ENCODE peak calls at places on chromosomes 4 and X, in ten cellular contexts. One of them, this sample, is unnamed.

GRCh38 chrX:33082371-33082770 is 129.0 kb downstream of the DMD start:
- DNase-seq in CD8-positive, alpha-beta T cell: no peak
- DNase-seq in adrenal gland: no peak
- DNase-seq in esophagus squamous epithelium: no peak
- DNase-seq in bronchial epithelial cell: no peak
- DNase-seq in heart right ventricle: no peak
- DNase-seq in fibroblast of mammary gland: no peak
- DNase-seq in SK-N-SH: no peak
- DNase-seq in fibroblast of lung: no peak
- DNase-seq in AG09309: no peak
- DNase-seq in this sample: no peak

GRCh38 chr4:5378002-5378401 is 326.7 kb downstream of the STK32B start:
- DNase-seq in CD8-positive, alpha-beta T cell: no peak
- DNase-seq in adrenal gland: no peak
- DNase-seq in esophagus squamous epithelium: no peak
- DNase-seq in bronchial epithelial cell: no peak
- DNase-seq in heart right ventricle: no peak
- DNase-seq in fibroblast of mammary gland: peak; percentile 7
- DNase-seq in SK-N-SH: no peak
- DNase-seq in fibroblast of lung: no peak
- DNase-seq in AG09309: no peak
- DNase-seq in this sample: peak; percentile 12

GRCh38 chr4:116180056-116180690 is 905.2 kb downstream of the TRAM1L1 start:
- DNase-seq in CD8-positive, alpha-beta T cell: no peak
- DNase-seq in adrenal gland: no peak
- DNase-seq in esophagus squamous epithelium: no peak
- DNase-seq in bronchial epithelial cell: peak; percentile 8
- DNase-seq in heart right ventricle: no peak
- DNase-seq in fibroblast of mammary gland: peak; percentile 0
- DNase-seq in SK-N-SH: peak; percentile 24
- DNase-seq in fibroblast of lung: no peak
- DNase-seq in AG09309: no peak
- DNase-seq in this sample: peak; percentile 28

GRCh38 chr4:6573986-6574746 is 823 bp upstream of the MAN2B2 start:
- DNase-seq in CD8-positive, alpha-beta T cell: no peak
- DNase-seq in adrenal gland: no peak
- DNase-seq in esophagus squamous epithelium: no peak
- DNase-seq in bronchial epithelial cell: no peak
- DNase-seq in heart right ventricle: no peak
- DNase-seq in fibroblast of mammary gland: no peak
- DNase-seq in SK-N-SH: no peak
- DNase-seq in fibroblast of lung: no peak
- DNase-seq in AG09309: no peak
- DNase-seq in this sample: no peak

GRCh38 chrX:41759817-41760216 is 35.8 kb downstream of the GPR82 start:
- DNase-seq in CD8-positive, alpha-beta T cell: no peak
- DNase-seq in adrenal gland: peak; percentile 10
- DNase-seq in esophagus squamous epithelium: no peak
- DNase-seq in bronchial epithelial cell: peak; percentile 7
- DNase-seq in heart right ventricle: no peak
- DNase-seq in fibroblast of mammary gland: peak; percentile 62
- DNase-seq in SK-N-SH: peak; percentile 14
- DNase-seq in fibroblast of lung: peak; percentile 19
- DNase-seq in AG09309: no peak
- DNase-seq in this sample: peak; percentile 11

GRCh38 chr4:151824647-151825046 is 63.8 kb upstream of the GATB start:
- DNase-seq in CD8-positive, alpha-beta T cell: no peak
- DNase-seq in adrenal gland: no peak
- DNase-seq in esophagus squamous epithelium: no peak
- DNase-seq in bronchial epithelial cell: no peak
- DNase-seq in heart right ventricle: no peak
- DNase-seq in fibroblast of mammary gland: no peak
- DNase-seq in SK-N-SH: no peak
- DNase-seq in fibroblast of lung: no peak
- DNase-seq in AG09309: no peak
- DNase-seq in this sample: no peak

GRCh38 chrX:118682258-118683014 is 45.0 kb upstream of the IL13RA1 start:
- DNase-seq in CD8-positive, alpha-beta T cell: no peak
- DNase-seq in adrenal gland: no peak
- DNase-seq in esophagus squamous epithelium: no peak
- DNase-seq in bronchial epithelial cell: peak; percentile 36
- DNase-seq in heart right ventricle: no peak
- DNase-seq in fibroblast of mammary gland: no peak
- DNase-seq in SK-N-SH: no peak
- DNase-seq in fibroblast of lung: no peak
- DNase-seq in AG09309: no peak
- DNase-seq in this sample: no peak

GRCh38 chr4:38948551-38948950 is 80.9 kb downstream of the FAM114A1 start:
- DNase-seq in CD8-positive, alpha-beta T cell: no peak
- DNase-seq in adrenal gland: peak; percentile 53
- DNase-seq in esophagus squamous epithelium: no peak
- DNase-seq in bronchial epithelial cell: peak; percentile 87
- DNase-seq in heart right ventricle: no peak
- DNase-seq in fibroblast of mammary gland: peak; percentile 95
- DNase-seq in SK-N-SH: no peak
- DNase-seq in fibroblast of lung: peak; percentile 92
- DNase-seq in AG09309: peak; percentile 83
- DNase-seq in this sample: peak; percentile 86

GRCh38 chrX:132957211-132958085 is 981 bp downstream of the HS6ST2 start:
- DNase-seq in CD8-positive, alpha-beta T cell: no peak
- DNase-seq in adrenal gland: no peak
- DNase-seq in esophagus squamous epithelium: no peak
- DNase-seq in bronchial epithelial cell: peak; percentile 27
- DNase-seq in heart right ventricle: peak; percentile 6
- DNase-seq in fibroblast of mammary gland: peak; percentile 9
- DNase-seq in SK-N-SH: peak; percentile 76
- DNase-seq in fibroblast of lung: peak; percentile 15
- DNase-seq in AG09309: no peak
- DNase-seq in this sample: peak; percentile 48

GRCh38 chrX:132953358-132953757 is 5.1 kb downstream of the HS6ST2 start:
- DNase-seq in CD8-positive, alpha-beta T cell: no peak
- DNase-seq in adrenal gland: no peak
- DNase-seq in esophagus squamous epithelium: no peak
- DNase-seq in bronchial epithelial cell: peak; percentile 54
- DNase-seq in heart right ventricle: no peak
- DNase-seq in fibroblast of mammary gland: no peak
- DNase-seq in SK-N-SH: no peak
- DNase-seq in fibroblast of lung: peak; percentile 5
- DNase-seq in AG09309: no peak
- DNase-seq in this sample: peak; percentile 57

GRCh38 chrX:132954323-132954722 is 4.1 kb downstream of the HS6ST2 start:
- DNase-seq in CD8-positive, alpha-beta T cell: no peak
- DNase-seq in adrenal gland: no peak
- DNase-seq in esophagus squamous epithelium: no peak
- DNase-seq in bronchial epithelial cell: peak; percentile 50
- DNase-seq in heart right ventricle: no peak
- DNase-seq in fibroblast of mammary gland: no peak
- DNase-seq in SK-N-SH: no peak
- DNase-seq in fibroblast of lung: no peak
- DNase-seq in AG09309: no peak
- DNase-seq in this sample: peak; percentile 71

GRCh38 chrX:132956421-132957210 is 1.8 kb downstream of the HS6ST2 start:
- DNase-seq in CD8-positive, alpha-beta T cell: no peak
- DNase-seq in adrenal gland: no peak
- DNase-seq in esophagus squamous epithelium: no peak
- DNase-seq in bronchial epithelial cell: no peak
- DNase-seq in heart right ventricle: peak; percentile 5
- DNase-seq in fibroblast of mammary gland: no peak
- DNase-seq in SK-N-SH: peak; percentile 59
- DNase-seq in fibroblast of lung: no peak
- DNase-seq in AG09309: no peak
- DNase-seq in this sample: no peak

DNA sequence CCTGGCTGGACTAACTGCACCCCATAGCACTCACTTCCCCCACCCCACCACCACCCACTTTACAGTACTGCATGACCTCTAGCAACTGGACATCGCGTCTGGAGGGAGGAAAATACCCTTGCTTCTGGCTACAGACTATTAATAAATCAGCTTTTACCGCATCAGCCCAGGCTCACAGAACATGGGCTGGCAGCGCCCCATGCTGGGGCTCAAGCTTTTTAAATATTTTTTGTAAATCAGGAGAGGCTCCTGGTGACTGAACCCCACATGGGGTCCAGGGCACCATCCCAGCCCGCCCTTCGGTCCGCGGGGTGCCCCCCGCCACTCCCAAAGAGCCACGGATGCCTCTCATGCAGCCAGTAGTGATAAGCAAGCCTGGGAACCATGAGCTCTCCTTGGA is 2.7 kb downstream of the HS6ST2 start:
- DNase-seq in CD8-positive, alpha-beta T cell: no peak
- DNase-seq in adrenal gland: no peak
- DNase-seq in esophagus squamous epithelium: no peak
- DNase-seq in bronchial epithelial cell: no peak
- DNase-seq in heart right ventricle: no peak
- DNase-seq in fibroblast of mammary gland: no peak
- DNase-seq in SK-N-SH: peak; percentile 39
- DNase-seq in fibroblast of lung: no peak
- DNase-seq in AG09309: no peak
- DNase-seq in this sample: no peak
- H3K4me3 ChIP-seq in CD8-positive, alpha-beta T cell: no peak overlapping the region
- H3K4me3 ChIP-seq in adrenal gland: no peak overlapping the region
- H3K4me3 ChIP-seq in esophagus squamous epithelium: no peak overlapping the region
- H3K4me3 ChIP-seq in bronchial epithelial cell: peak overlapping the region; percentile 48
- H3K4me3 ChIP-seq in heart right ventricle: peak overlapping the region; percentile 55
- H3K4me3 ChIP-seq in fibroblast of mammary gland: no peak overlapping the region
- H3K4me3 ChIP-seq in SK-N-SH: no peak overlapping the region
- H3K4me3 ChIP-seq in fibroblast of lung: no peak overlapping the region
- H3K4me3 ChIP-seq in AG09309: no peak overlapping the region
- H3K4me3 ChIP-seq in this sample: peak overlapping the region; percentile 23

GRCh38 chrX:102517331-102517730 is 792 bp upstream of the TMSB15A start:
- DNase-seq in CD8-positive, alpha-beta T cell: no peak
- DNase-seq in adrenal gland: no peak
- DNase-seq in esophagus squamous epithelium: no peak
- DNase-seq in bronchial epithelial cell: peak; percentile 13
- DNase-seq in heart right ventricle: no peak
- DNase-seq in fibroblast of mammary gland: peak; percentile 37
- DNase-seq in SK-N-SH: peak; percentile 24
- DNase-seq in fibroblast of lung: peak; percentile 8
- DNase-seq in AG09309: no peak
- DNase-seq in this sample: peak; percentile 2
- TF ChIP-seq CTCF in CD8-positive, alpha-beta T cell: no peak
- TF ChIP-seq CTCF in adrenal gland: no peak
- TF ChIP-seq CTCF in esophagus squamous epithelium: no peak
- TF ChIP-seq CTCF in bronchial epithelial cell: no peak
- TF ChIP-seq CTCF in heart right ventricle: no peak
- TF ChIP-seq CTCF in fibroblast of mammary gland: peak; percentile 22
- TF ChIP-seq CTCF in SK-N-SH: peak; percentile 46
- TF ChIP-seq CTCF in fibroblast of lung: peak; percentile 23
- TF ChIP-seq CTCF in AG09309: no peak
- TF ChIP-seq CTCF in this sample: no peak

GRCh38 chr4:61984260-61984909 is 784.3 kb downstream of the ADGRL3 start:
- DNase-seq in CD8-positive, alpha-beta T cell: no peak
- DNase-seq in adrenal gland: no peak
- DNase-seq in esophagus squamous epithelium: no peak
- DNase-seq in bronchial epithelial cell: no peak
- DNase-seq in heart right ventricle: no peak
- DNase-seq in fibroblast of mammary gland: no peak
- DNase-seq in SK-N-SH: no peak
- DNase-seq in fibroblast of lung: no peak
- DNase-seq in AG09309: no peak
- DNase-seq in this sample: no peak

DNA sequence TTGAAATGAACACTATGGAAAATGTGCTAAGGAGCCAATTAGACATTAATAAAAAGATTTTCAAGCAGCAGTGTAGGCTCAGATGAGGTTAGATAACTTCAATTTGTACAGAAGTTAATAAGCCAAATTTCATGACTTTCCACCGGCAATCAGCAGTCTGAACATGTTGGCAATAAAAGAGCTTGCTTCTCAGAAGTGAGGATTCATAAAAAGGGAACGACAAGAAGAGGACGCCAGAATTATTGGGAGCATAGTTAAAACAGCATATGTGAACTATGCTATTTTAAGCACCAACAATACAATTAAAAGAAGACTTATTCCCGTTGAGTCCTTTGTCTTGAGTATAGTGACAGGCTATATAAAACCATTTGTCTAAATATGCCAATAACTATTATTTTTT is 785.3 kb downstream of the ADGRL3 start:
- DNase-seq in CD8-positive, alpha-beta T cell: no peak
- DNase-seq in adrenal gland: no peak
- DNase-seq in esophagus squamous epithelium: no peak
- DNase-seq in bronchial epithelial cell: no peak
- DNase-seq in heart right ventricle: no peak
- DNase-seq in fibroblast of mammary gland: no peak
- DNase-seq in SK-N-SH: no peak
- DNase-seq in fibroblast of lung: no peak
- DNase-seq in AG09309: no peak
- DNase-seq in this sample: no peak
- H3K4me3 ChIP-seq in CD8-positive, alpha-beta T cell: no peak overlapping the region
- H3K4me3 ChIP-seq in adrenal gland: no peak overlapping the region
- H3K4me3 ChIP-seq in esophagus squamous epithelium: no peak overlapping the region
- H3K4me3 ChIP-seq in bronchial epithelial cell: no peak overlapping the region
- H3K4me3 ChIP-seq in heart right ventricle: no peak overlapping the region
- H3K4me3 ChIP-seq in fibroblast of mammary gland: no peak overlapping the region
- H3K4me3 ChIP-seq in SK-N-SH: no peak overlapping the region
- H3K4me3 ChIP-seq in fibroblast of lung: no peak overlapping the region
- H3K4me3 ChIP-seq in AG09309: no peak overlapping the region
- H3K4me3 ChIP-seq in this sample: no peak overlapping the region

GRCh38 chrX:104621781-104622180 is 55.8 kb downstream of the IL1RAPL2 start:
- DNase-seq in CD8-positive, alpha-beta T cell: no peak
- DNase-seq in adrenal gland: no peak
- DNase-seq in esophagus squamous epithelium: no peak
- DNase-seq in bronchial epithelial cell: peak; percentile 52
- DNase-seq in heart right ventricle: no peak
- DNase-seq in fibroblast of mammary gland: no peak
- DNase-seq in SK-N-SH: no peak
- DNase-seq in fibroblast of lung: no peak
- DNase-seq in AG09309: no peak
- DNase-seq in this sample: peak; percentile 48

GRCh38 chrX:104618106-104618895 is 52.3 kb downstream of the IL1RAPL2 start:
- DNase-seq in CD8-positive, alpha-beta T cell: no peak
- DNase-seq in adrenal gland: no peak
- DNase-seq in esophagus squamous epithelium: no peak
- DNase-seq in bronchial epithelial cell: peak; percentile 76
- DNase-seq in heart right ventricle: no peak
- DNase-seq in fibroblast of mammary gland: no peak
- DNase-seq in SK-N-SH: no peak
- DNase-seq in fibroblast of lung: no peak
- DNase-seq in AG09309: no peak
- DNase-seq in this sample: peak; percentile 79
- TF ChIP-seq CTCF in CD8-positive, alpha-beta T cell: no peak
- TF ChIP-seq CTCF in adrenal gland: no peak
- TF ChIP-seq CTCF in esophagus squamous epithelium: no peak
- TF ChIP-seq CTCF in bronchial epithelial cell: no peak
- TF ChIP-seq CTCF in heart right ventricle: no peak
- TF ChIP-seq CTCF in fibroblast of mammary gland: no peak
- TF ChIP-seq CTCF in SK-N-SH: no peak
- TF ChIP-seq CTCF in fibroblast of lung: no peak
- TF ChIP-seq CTCF in AG09309: no peak
- TF ChIP-seq CTCF in this sample: no peak

This sample was measured in epithelial cell of esophagus.